ENCODE peak calls at places on chromosomes 4 and X, in ten cellular contexts. Q is stimulated activated CD4-positive, alpha-beta T cell treated with anti-CD3 and anti-CD28 coated beads, TNF-alpha, amount 100 ng/mL, for 24 hours; L is T-helper 17 cell; X is stimulated activated naive B cell treated with anti-CD40 and anti-IgM and Interleukin-4, amounts not matched to agents 10 μg/mL and 1 μg/mL and 100 μg/mL, for 72 hours; C is ELF-1; T is activated T-cell treated with anti-CD3 and anti-CD28 coated beads for 1 hour; A is glutamatergic neuron; P is transverse colon; U is mucosa of descending colon; K is NCI-H2081. H is an unnamed sample.

GRCh38 chrX:26334232-26334631 is 118.3 kb downstream of the MAGEB5 start:
- DNase-seq in Q (no peak), L (no peak), X (no peak), C (no peak), T (no peak), A (no peak), P (no peak), U (no peak), K (no peak), H (no peak)

GRCh38 chrX:45557390-45557789 is 356.7 kb upstream of the DIPK2B start:
- DNase-seq in Q (no peak), L (no peak), X (no peak), C (no peak), T (no peak), A (no peak), P (no peak), U (no peak), K (peak; percentile 8), H (no peak)

GRCh38 chr4:93183589-93183988 is 645.0 kb upstream of the ATOH1 start:
- DNase-seq in Q (no peak), L (no peak), X (no peak), C (no peak), T (no peak), A (no peak), P (no peak), U (no peak), K (peak; percentile 74), H (no peak)

GRCh38 chrX:13669246-13669689 is 16.3 kb downstream of the TCEANC start:
- DNase-seq in Q (peak; percentile 55), L (peak; percentile 17), X (peak; percentile 63), C (peak; percentile 88), T (no peak), A (no peak), P (peak; percentile 82), U (peak; percentile 48), K (no peak), H (peak; percentile 37)

GRCh38 chrX:17769701-17770269 is 32.5 kb downstream of the SCML1 start:
- DNase-seq in Q (no peak), L (no peak), X (no peak), C (no peak), T (no peak), A (no peak), P (no peak), U (no peak), K (no peak), H (no peak)

GRCh38 chr4:89997171-89997704 is 102.6 kb downstream of the MMRN1 start:
- DNase-seq in Q (no peak), L (no peak), X (no peak), C (no peak), T (no peak), A (no peak), P (no peak), U (no peak), K (no peak), H (no peak)

GRCh38 chrX:81957900-81958545 is 756.1 kb downstream of the SH3BGRL start:
- DNase-seq in Q (no peak), L (no peak), X (no peak), C (peak; percentile 3), T (no peak), A (no peak), P (no peak), U (no peak), K (peak; percentile 58), H (no peak)

GRCh38 chr4:119087121-119087520 is 48.5 kb upstream of the MYOZ2 start:
- DNase-seq in Q (no peak), L (no peak), X (no peak), C (no peak), T (no peak), A (no peak), P (no peak), U (no peak), K (no peak), H (no peak)

GRCh38 chr4:169620846-169621228 is 459 bp downstream of the CLCN3 start:
- DNase-seq in Q (peak; percentile 7), L (peak; percentile 9), X (no peak), C (peak; percentile 61), T (no peak), A (no peak), P (peak; percentile 28), U (no peak), K (peak; percentile 17), H (no peak)

GRCh38 chr4:144645621-144646522 is at the start of gene HHIP:
- DNase-seq in Q (no peak), L (no peak), X (peak; percentile 31), C (peak; percentile 61), T (no peak), A (peak; percentile 66), P (peak; percentile 25), U (peak; percentile 45), K (peak; percentile 32), H (peak; percentile 44)

GRCh38 chr4:36255575-36255974 is 11.3 kb upstream of the ARAP2 start:
- DNase-seq in Q (peak; percentile 22), L (peak; percentile 32), X (peak; percentile 26), C (no peak), T (peak; percentile 24), A (no peak), P (peak; percentile 20), U (no peak), K (no peak), H (no peak)

GRCh38 chr4:80058740-80059139 is 14.3 kb downstream of the ANTXR2 start:
- DNase-seq in Q (no peak), L (no peak), X (peak; percentile 65), C (no peak), T (no peak), A (no peak), P (no peak), U (no peak), K (no peak), H (no peak)

GRCh38 chr4:6367313-6367945 is 97.8 kb downstream of the WFS1 start:
- DNase-seq in Q (no peak), L (no peak), X (no peak), C (peak; percentile 61), T (no peak), A (no peak), P (no peak), U (no peak), K (peak; percentile 82), H (peak; percentile 14)

GRCh38 chr4:68883870-68884269 is 67.7 kb downstream of the UGT2A3 start:
- DNase-seq in Q (no peak), L (no peak), X (no peak), C (no peak), T (no peak), A (no peak), P (no peak), U (no peak), K (no peak), H (no peak)

GRCh38 chr4:146478009-146478408 is 43.7 kb downstream of the SLC10A7 start:
- DNase-seq in Q (no peak), L (no peak), X (no peak), C (no peak), T (no peak), A (peak; percentile 28), P (no peak), U (no peak), K (no peak), H (no peak)

GRCh38 chr4:11106190-11106589 is 322.5 kb downstream of the HS3ST1 start:
- DNase-seq in Q (no peak), L (no peak), X (no peak), C (no peak), T (no peak), A (no peak), P (no peak), U (no peak), K (no peak), H (no peak)

GRCh38 chrX:9064694-9065093 is 30.8 kb upstream of the FAM9B start:
- DNase-seq in Q (no peak), L (no peak), X (no peak), C (no peak), T (no peak), A (no peak), P (no peak), U (no peak), K (no peak), H (no peak)

GRCh38 chr4:73964862-73965611 is 16.8 kb downstream of the PF4 start:
- DNase-seq in Q (no peak), L (no peak), X (no peak), C (peak; percentile 83), T (no peak), A (peak; percentile 47), P (no peak), U (peak; percentile 40), K (no peak), H (no peak)

GRCh38 chr4:79831701-79832514 is 241.1 kb downstream of the ANTXR2 start:
- DNase-seq in Q (no peak), L (no peak), X (no peak), C (no peak), T (no peak), A (no peak), P (no peak), U (no peak), K (no peak), H (no peak)

GRCh38 chr4:104591505-104591904 is 96.8 kb upstream of the CXXC4 start:
- DNase-seq in Q (no peak), L (no peak), X (no peak), C (peak; percentile 84), T (no peak), A (peak; percentile 54), P (peak; percentile 14), U (peak; percentile 23), K (peak; percentile 97), H (peak; percentile 36)

GRCh38 chr4:165355900-165356300 is 22.9 kb upstream of the CPE start:
- DNase-seq in Q (no peak), L (no peak), X (no peak), C (peak; percentile 65), T (no peak), A (peak; percentile 61), P (no peak), U (no peak), K (peak; percentile 67), H (peak; percentile 31)

GRCh38 chr4:89661490-89661889 is 175.5 kb downstream of the SNCA start:
- DNase-seq in Q (no peak), L (no peak), X (no peak), C (peak; percentile 37), T (no peak), A (no peak), P (no peak), U (no peak), K (no peak), H (no peak)

GRCh38 chr4:138063581-138063980 is 178.6 kb downstream of the SLC7A11 start:
- DNase-seq in Q (no peak), L (no peak), X (no peak), C (no peak), T (no peak), A (no peak), P (no peak), U (no peak), K (no peak), H (no peak)

GRCh38 chr4:80382090-80382832 is 46.7 kb downstream of the CFAP299 start:
- DNase-seq in Q (no peak), L (no peak), X (no peak), C (no peak), T (no peak), A (no peak), P (no peak), U (no peak), K (no peak), H (no peak)

GRCh38 chr4:69830529-69831269 is 29.2 kb downstream of the SULT1E1 start:
- DNase-seq in Q (no peak), L (no peak), X (no peak), C (no peak), T (no peak), A (no peak), P (peak; percentile 71), U (peak; percentile 66), K (peak; percentile 54), H (no peak)

GRCh38 chrX:84248226-84248625 is 60.2 kb upstream of the RPS6KA6 start:
- DNase-seq in Q (no peak), L (no peak), X (no peak), C (no peak), T (no peak), A (no peak), P (no peak), U (no peak), K (no peak), H (no peak)

GRCh38 chr4:41143721-41144379 is 70.5 kb downstream of the APBB2 start:
- DNase-seq in Q (no peak), L (no peak), X (no peak), C (no peak), T (no peak), A (no peak), P (no peak), U (no peak), K (no peak), H (no peak)

GRCh38 chrX:7068939-7069367 is 78.6 kb upstream of the STS start:
- DNase-seq in Q (peak; percentile 14), L (no peak), X (no peak), C (peak; percentile 67), T (no peak), A (peak; percentile 43), P (no peak), U (no peak), K (no peak), H (no peak)